ENCODE peak calls at places on chromosomes 6 and 20, in seven cellular contexts. M is kidney epithelial cell, S is D721Med, D is BJ, O is nephron progenitor cell, I is SK-N-SH, A is BE2C. R is an unnamed sample.

GRCh38 chr6:31814677-31815024 is 432 bp downstream of the HSPA1L start:
- DNase-seq in D (peak), I (no peak), S (no peak), O (peak), A (peak), M (peak), R (peak)

GRCh38 chr6:52324239-52324638 is 37.7 kb upstream of the PAQR8 start:
- DNase-seq in A (no peak), S (no peak), O (no peak), D (no peak), M (no peak), I (no peak), R (no peak)

GRCh38 chr6:37096025-37096424 is 73.9 kb upstream of the PIM1 start:
- DNase-seq in O (no peak), I (no peak), D (no peak), A (no peak), M (no peak), S (no peak), R (no peak)

GRCh38 chr6:36945301-36945700 is 9.2 kb upstream of the PI16 start:
- DNase-seq in O (no peak), I (no peak), S (no peak), A (no peak), D (no peak), M (no peak), R (no peak)

GRCh38 chr20:35947489-35947888 is 6.8 kb downstream of the SCAND1 start:
- DNase-seq in I (peak), S (no peak), D (no peak), M (no peak), O (peak), A (peak), R (peak)

GRCh38 chr6:144854654-144855053 is 569.5 kb downstream of the UTRN start:
- DNase-seq in D (no peak), I (no peak), S (no peak), A (no peak), O (no peak), M (no peak), R (no peak)

GRCh38 chr6:108673153-108673552 is 112.4 kb downstream of the FOXO3 start:
- DNase-seq in S (no peak), M (no peak), O (no peak), D (no peak), I (no peak), A (no peak), R (no peak)

GRCh38 chr6:154791561-154792317 is 58.5 kb downstream of the SCAF8 start:
- DNase-seq in I (no peak), S (no peak), A (no peak), D (no peak), M (no peak), O (no peak), R (no peak)

GRCh38 chr20:9660236-9660868 is 146.0 kb downstream of the LAMP5 start:
- DNase-seq in M (peak), O (peak), D (no peak), A (no peak), S (no peak), I (no peak), R (no peak)

GRCh38 chr6:134312038-134312660 is 5.8 kb downstream of the SGK1 start:
- DNase-seq in O (no peak), S (no peak), I (no peak), M (no peak), D (no peak), A (no peak), R (no peak)

GRCh38 chr20:62665826-62666735 is 23.8 kb downstream of the SLCO4A1 start:
- DNase-seq in O (no peak), S (no peak), A (no peak), M (no peak), D (no peak), I (no peak), R (no peak)

GRCh38 chr6:169932491-169932890 is 181.1 kb downstream of the ERMARD start:
- DNase-seq in I (no peak), O (peak), S (no peak), A (no peak), M (no peak), D (no peak), R (no peak)

GRCh38 chr6:34248198-34248726 is 544 bp downstream of the SMIM29 start:
- DNase-seq in O (peak), M (no peak), A (peak), S (no peak), D (no peak), I (peak), R (peak)

GRCh38 chr6:163485388-163485851 is 70.9 kb downstream of the QKI start:
- DNase-seq in M (no peak), D (no peak), I (no peak), A (no peak), O (no peak), S (no peak), R (no peak)

GRCh38 chr20:1163105-1163504 is 21.7 kb downstream of the TMEM74B start:
- DNase-seq in S (no peak), A (no peak), I (no peak), M (no peak), D (no peak), O (no peak), R (no peak)

GRCh38 chr6:126574301-126574700 is 234.4 kb downstream of the CENPW start:
- DNase-seq in D (no peak), O (no peak), M (no peak), A (no peak), S (no peak), I (no peak), R (no peak)

GRCh38 chr6:119179842-119180241 is 101.4 kb upstream of the FAM184A start:
- DNase-seq in I (no peak), D (no peak), S (no peak), A (no peak), M (no peak), O (no peak), R (no peak)

GRCh38 chr6:37965964-37966676 is 146.6 kb downstream of the ZFAND3 start:
- DNase-seq in O (no peak), I (no peak), D (no peak), A (no peak), S (no peak), M (peak), R (no peak)

GRCh38 chr6:39215640-39216158 is 13.6 kb downstream of the KCNK5 start:
- DNase-seq in I (no peak), S (no peak), D (no peak), O (no peak), M (no peak), A (no peak), R (no peak)

GRCh38 chr6:44002591-44003344 is 124.5 kb downstream of the MRPL14 start:
- DNase-seq in D (no peak), M (no peak), A (peak), S (peak), O (peak), I (peak), R (peak)
- TF ChIP-seq CTCF in D (peak), M (peak), A (peak), S (peak), O (no peak), I (no peak), R (no peak)

GRCh38 chr20:14556206-14556605 is 218.8 kb upstream of the FLRT3 start:
- DNase-seq in S (no peak), D (no peak), I (no peak), M (no peak), O (no peak), A (no peak), R (no peak)

GRCh38 chr20:14566505-14566904 is 229.1 kb upstream of the FLRT3 start:
- DNase-seq in M (no peak), O (no peak), D (peak), S (no peak), I (no peak), A (no peak), R (no peak)

GRCh38 chr20:14562976-14563375 is 225.6 kb upstream of the FLRT3 start:
- DNase-seq in M (no peak), O (no peak), S (no peak), A (no peak), D (no peak), I (no peak), R (no peak)

DNA sequence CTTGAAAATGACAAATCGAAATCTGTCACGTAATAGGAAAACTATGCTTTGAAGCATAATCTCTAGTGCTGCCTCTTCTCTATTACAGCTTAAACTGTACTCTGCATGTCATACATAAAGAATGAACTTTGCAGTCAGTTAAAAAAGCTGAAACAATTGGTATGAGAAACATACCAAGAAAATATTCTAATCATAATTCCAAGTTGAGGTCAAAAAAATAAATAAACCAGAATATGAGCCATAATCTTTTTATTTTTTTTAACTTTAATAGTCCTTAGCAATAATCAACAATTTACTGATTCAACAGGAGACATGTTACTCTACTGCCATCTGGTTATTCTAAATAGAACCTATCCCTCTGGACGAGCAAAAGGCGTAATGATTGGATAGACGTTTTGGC is 224.3 kb upstream of the FLRT3 start:
- DNase-seq in O (no peak), D (no peak), I (no peak), S (no peak), M (no peak), A (no peak), R (no peak)
- TF ChIP-seq CTCF in O (no peak), D (no peak), I (no peak), S (no peak), M (no peak), A (no peak), R (no peak)

GRCh38 chr6:106757267-106757666 is 127.9 kb downstream of the QRSL1 start:
- DNase-seq in D (no peak), O (no peak), I (no peak), M (no peak), S (no peak), A (no peak), R (no peak)
- TF ChIP-seq CTCF in D (no peak), O (no peak), I (no peak), M (no peak), S (no peak), A (no peak), R (no peak)

GRCh38 chr6:149845549-149845948 is 18.6 kb downstream of the LRP11 start:
- DNase-seq in A (no peak), D (no peak), M (no peak), S (no peak), O (no peak), I (no peak), R (no peak)

GRCh38 chr6:149844480-149844879 is 19.7 kb downstream of the LRP11 start:
- DNase-seq in I (no peak), M (no peak), D (no peak), S (no peak), A (no peak), O (no peak), R (no peak)

GRCh38 chr6:149842331-149842730 is 21.8 kb downstream of the LRP11 start:
- DNase-seq in S (no peak), D (no peak), A (no peak), O (no peak), M (no peak), I (no peak), R (no peak)

GRCh38 chr6:149843051-149843633 is 21.0 kb downstream of the LRP11 start:
- DNase-seq in A (no peak), D (no peak), O (no peak), I (no peak), M (no peak), S (no peak), R (no peak)

GRCh38 chr6:149840345-149841075 is 23.6 kb downstream of the LRP11 start:
- DNase-seq in I (peak), A (peak), S (peak), O (peak), D (no peak), M (no peak), R (no peak)
- TF ChIP-seq CTCF in I (peak), A (peak), S (peak), O (peak), D (peak), M (peak), R (no peak)

DNA sequence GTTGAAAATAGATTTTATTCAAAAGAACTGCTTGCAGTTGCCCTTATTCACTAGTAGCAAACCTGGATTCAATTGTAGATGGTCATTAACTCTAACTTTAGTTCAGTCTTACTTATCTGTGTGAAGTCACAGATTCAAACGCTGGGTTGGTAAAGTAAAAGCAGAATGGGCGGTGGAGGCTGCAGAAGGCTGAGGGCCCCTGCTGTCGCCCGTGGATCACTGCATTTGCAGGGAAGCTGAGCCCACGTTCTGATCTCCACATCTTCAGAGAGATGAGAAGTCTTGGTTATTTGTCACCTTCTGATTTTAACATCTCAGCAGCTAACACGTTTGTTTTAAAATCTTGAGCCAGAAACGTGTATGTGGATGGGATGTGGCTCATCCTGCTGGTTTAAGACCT is 75.1 kb downstream of the SNX9 start:
- DNase-seq in A (no peak), I (no peak), D (no peak), S (no peak), O (no peak), M (no peak), R (no peak)
- TF ChIP-seq CTCF in A (no peak), I (peak), D (peak), S (peak), O (no peak), M (peak), R (no peak)

GRCh38 chr6:129385117-129385516 is 324.9 kb downstream of the ARHGAP18 start:
- DNase-seq in A (no peak), O (no peak), M (no peak), D (no peak), I (no peak), S (no peak), R (no peak)

DNA sequence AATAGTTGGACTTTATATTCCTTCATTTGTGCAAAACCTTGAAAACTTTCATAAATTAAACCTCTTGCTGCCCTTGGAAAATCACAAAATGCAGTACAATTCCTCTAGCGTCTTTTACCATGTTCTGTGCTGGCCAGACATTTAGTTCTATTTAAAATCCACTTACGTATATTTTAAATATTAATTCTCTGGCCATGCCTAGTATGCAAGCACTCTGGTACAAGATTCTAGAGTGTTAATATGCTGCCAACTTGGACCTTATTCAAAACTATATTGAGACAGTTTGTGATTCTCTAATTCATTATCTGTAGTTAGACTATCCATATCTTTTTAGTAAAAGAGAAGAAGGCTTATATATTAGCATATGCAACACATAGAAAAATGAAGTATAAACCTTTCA is 328.1 kb downstream of the ARHGAP18 start:
- DNase-seq in D (no peak), S (no peak), O (no peak), M (no peak), A (no peak), I (no peak), R (no peak)
- TF ChIP-seq CTCF in D (no peak), S (no peak), O (no peak), M (no peak), A (no peak), I (no peak), R (no peak)

GRCh38 chr6:76682842-76683241 is 610.4 kb upstream of the IMPG1 start:
- DNase-seq in I (no peak), O (no peak), M (no peak), D (no peak), A (no peak), S (no peak), R (no peak)
- TF ChIP-seq CTCF in I (peak), O (peak), M (peak), D (peak), A (peak), S (peak), R (peak)

GRCh38 chr20:39429716-39430115 is 467.6 kb downstream of the DHX35 start:
- DNase-seq in I (peak), M (no peak), O (no peak), D (no peak), S (no peak), A (peak), R (no peak)
- TF ChIP-seq CTCF in I (peak), M (peak), O (peak), D (no peak), S (no peak), A (peak), R (peak)

GRCh38 chr6:85537055-85537494 is 56.6 kb downstream of the SNX14 start:
- DNase-seq in A (no peak), M (no peak), I (peak), S (no peak), D (no peak), O (no peak), R (no peak)
- TF ChIP-seq CTCF in A (peak), M (peak), I (peak), S (peak), D (peak), O (peak), R (peak)

GRCh38 chr20:42483694-42484303 is 705.9 kb downstream of the PTPRT start:
- DNase-seq in D (no peak), I (peak), O (peak), M (no peak), A (peak), S (no peak), R (peak)
- TF ChIP-seq CTCF in D (no peak), I (peak), O (peak), M (peak), A (peak), S (peak), R (peak)